ENCODE peak calls at places on chromosome 16, in seven cellular contexts. I, X, V, E, O, A and G are unnamed samples.

GRCh38 chr16:79758615-79759346 is 158.2 kb upstream of the MAF start:
- DNase-seq in A (no peak), X (no peak), E (no peak), I (no peak), V (no peak), O (peak), G (no peak)

GRCh38 chr16:69532761-69533459 is 32.9 kb upstream of the NFAT5 start:
- DNase-seq in V (no peak), A (no peak), X (no peak), O (no peak), I (no peak), E (no peak), G (no peak)

GRCh38 chr16:3857189-3858013 is 23.1 kb downstream of the CREBBP start:
- DNase-seq in O (peak), X (peak), V (no peak), E (no peak), I (no peak), A (no peak), G (no peak)

GRCh38 chr16:85573696-85574641 is 39.2 kb upstream of the GSE1 start:
- DNase-seq in X (peak), I (no peak), V (no peak), A (no peak), E (no peak), O (no peak), G (peak)

GRCh38 chr16:78770353-78771091 is 671.1 kb downstream of the WWOX start:
- DNase-seq in E (no peak), X (no peak), O (peak), V (no peak), A (no peak), I (peak), G (peak)

GRCh38 chr16:66717776-66718175 is 21.2 kb upstream of the CMTM4 start:
- DNase-seq in A (no peak), E (no peak), X (no peak), I (no peak), V (no peak), O (no peak), G (no peak)

GRCh38 chr16:66695474-66695934 is 1.0 kb downstream of the CMTM4 start:
- DNase-seq in X (no peak), O (no peak), V (no peak), A (no peak), E (no peak), I (no peak), G (no peak)

GRCh38 chr16:87334611-87335305 is 17.6 kb upstream of the C16orf95 start:
- DNase-seq in O (no peak), A (no peak), I (no peak), X (no peak), V (no peak), E (no peak), G (no peak)

GRCh38 chr16:27237229-27238015 is 31.1 kb downstream of the NSMCE1 start:
- DNase-seq in A (no peak), V (no peak), E (no peak), O (no peak), I (no peak), X (no peak), G (no peak)

GRCh38 chr16:8963010-8963824 is 489 bp downstream of the USP7 start:
- DNase-seq in I (no peak), O (no peak), X (no peak), E (no peak), V (no peak), A (no peak), G (no peak)

GRCh38 chr16:56488035-56488434 is 31.8 kb downstream of the BBS2 start:
- DNase-seq in A (no peak), E (no peak), I (no peak), X (no peak), O (no peak), V (no peak), G (no peak)

GRCh38 chr16:86898386-86898785 is 320.0 kb downstream of the FOXL1 start:
- DNase-seq in V (no peak), A (no peak), X (no peak), O (no peak), E (no peak), I (no peak), G (no peak)

GRCh38 chr16:52501746-52502145 is 45.2 kb downstream of the TOX3 start:
- DNase-seq in X (no peak), I (no peak), E (no peak), A (no peak), V (no peak), O (no peak), G (no peak)

GRCh38 chr16:65122724-65122973 is 786 bp upstream of the CDH11 start:
- DNase-seq in O (no peak), V (no peak), A (no peak), X (no peak), E (no peak), I (no peak), G (no peak)

GRCh38 chr16:72098936-72099335 is 5.3 kb downstream of the DHX38 start:
- DNase-seq in E (no peak), X (no peak), A (no peak), V (no peak), O (no peak), I (no peak), G (no peak)

GRCh38 chr16:90019543-90020259 is 445 bp upstream of the DBNDD1 start:
- DNase-seq in I (peak), E (no peak), A (no peak), X (peak), O (no peak), V (peak), G (no peak)

GRCh38 chr16:13300066-13300465 is 398.7 kb downstream of the SHISA9 start:
- DNase-seq in E (no peak), I (no peak), X (no peak), O (no peak), A (no peak), V (no peak), G (no peak)

GRCh38 chr16:67112591-67113399 is 3.1 kb downstream of the PHAF1 start:
- DNase-seq in E (no peak), A (no peak), V (peak), X (no peak), O (no peak), I (no peak), G (no peak)

GRCh38 chr16:84090212-84090611 is 26.5 kb downstream of the MBTPS1 start:
- DNase-seq in O (no peak), I (no peak), V (no peak), E (no peak), A (no peak), X (no peak), G (no peak)

GRCh38 chr16:21001262-21001661 is 100.7 kb downstream of the LYRM1 start:
- DNase-seq in O (no peak), A (peak), E (no peak), V (no peak), I (no peak), X (peak), G (no peak)
- TF ChIP-seq CTCF in O (peak), A (peak), E (peak), V (peak), I (peak), X (peak), G (no peak)

GRCh38 chr16:10918294-10919002 is 23.8 kb downstream of the DEXI start:
- DNase-seq in V (peak), O (peak), I (peak), A (peak), E (peak), X (peak), G (peak)
- TF ChIP-seq CTCF in V (peak), O (peak), I (peak), A (peak), E (peak), X (peak), G (peak)

GRCh38 chr16:22190169-22191088 is 15.6 kb upstream of the EEF2K start:
- DNase-seq in O (peak), A (peak), E (peak), I (peak), X (peak), V (peak), G (peak)

GRCh38 chr16:22189473-22190168 is 16.5 kb upstream of the EEF2K start:
- DNase-seq in O (no peak), V (no peak), A (no peak), I (no peak), X (peak), E (no peak), G (no peak)

GRCh38 chr16:22188267-22188594 is 17.8 kb upstream of the EEF2K start:
- DNase-seq in A (no peak), X (no peak), O (no peak), I (no peak), V (no peak), E (no peak), G (no peak)

GRCh38 chr16:22186517-22186916 is 19.6 kb upstream of the EEF2K start:
- DNase-seq in I (no peak), E (no peak), X (no peak), A (no peak), V (no peak), O (no peak), G (no peak)

GRCh38 chr16:22188595-22189442 is 17.3 kb upstream of the EEF2K start:
- DNase-seq in O (peak), E (peak), X (peak), I (peak), A (peak), V (peak), G (peak)
- TF ChIP-seq CTCF in O (peak), E (peak), X (peak), I (peak), A (peak), V (peak), G (peak)

GRCh38 chr16:48911700-48912099 is 301.7 kb upstream of the N4BP1 start:
- DNase-seq in X (peak), I (no peak), V (no peak), O (no peak), E (no peak), A (no peak), G (no peak)
- TF ChIP-seq CTCF in X (peak), I (peak), V (no peak), O (no peak), E (peak), A (no peak), G (no peak)

GRCh38 chr16:680625-680945 is 375 bp downstream of the STUB1 start:
- DNase-seq in I (no peak), V (no peak), O (no peak), E (no peak), X (no peak), A (no peak), G (no peak)

GRCh38 chr16:681746-682427 is 1.7 kb downstream of the STUB1 start:
- DNase-seq in X (no peak), E (no peak), I (no peak), V (no peak), A (no peak), O (no peak), G (no peak)

GRCh38 chr16:679808-680624 is at the start of gene STUB1:
- DNase-seq in V (peak), E (no peak), I (peak), O (peak), A (no peak), X (peak), G (peak)

GRCh38 chr16:682493-683395 is 1.4 kb downstream of the JMJD8 start:
- DNase-seq in A (no peak), O (no peak), V (no peak), I (no peak), E (no peak), X (no peak), G (no peak)

DNA sequence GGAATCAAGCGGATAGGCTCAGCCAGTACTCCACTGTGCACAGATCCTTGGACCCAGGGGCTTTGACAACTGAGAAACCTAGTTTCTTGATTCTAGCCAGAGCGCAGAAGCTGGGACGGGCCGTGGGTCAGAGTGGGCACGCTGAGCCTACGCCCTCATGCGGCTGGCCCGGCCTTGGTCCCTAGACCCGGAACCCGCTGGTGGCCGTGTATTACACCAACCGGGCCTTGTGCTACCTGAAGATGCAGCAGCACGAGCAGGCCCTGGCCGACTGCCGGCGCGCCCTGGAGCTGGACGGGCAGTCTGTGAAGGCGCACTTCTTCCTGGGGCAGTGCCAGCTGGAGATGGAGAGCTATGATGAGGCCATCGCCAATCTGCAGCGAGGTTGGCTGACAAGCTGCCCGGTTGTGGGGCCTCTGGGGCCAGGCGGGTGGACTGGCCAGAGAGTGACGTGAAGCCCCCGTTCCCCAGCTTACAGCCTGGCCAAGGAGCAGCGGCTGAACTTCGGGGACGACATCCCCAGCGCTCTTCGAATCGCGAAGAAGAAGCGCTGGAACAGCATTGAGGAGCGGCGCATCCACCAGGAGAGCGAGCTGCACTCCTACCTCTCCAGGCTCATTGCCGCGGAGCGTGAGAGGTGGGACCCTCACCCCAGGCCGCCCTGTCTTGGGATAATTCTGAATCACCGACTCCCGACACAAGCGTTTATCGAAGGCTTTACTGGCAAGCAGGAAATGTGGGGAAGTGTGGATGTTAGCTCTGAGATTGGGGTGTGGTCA is 946 bp downstream of the STUB1 start:
- DNase-seq in I (no peak), X (peak), O (no peak), V (no peak), E (no peak), A (no peak), G (no peak)
- TF ChIP-seq CTCF in I (no peak), X (peak), O (no peak), V (no peak), E (no peak), A (no peak), G (no peak)

GRCh38 chr16:50316848-50317630 is 50.7 kb downstream of the ADCY7 start:
- DNase-seq in E (no peak), A (no peak), I (no peak), V (no peak), O (no peak), X (no peak), G (no peak)
- TF ChIP-seq CTCF in E (no peak), A (no peak), I (no peak), V (no peak), O (no peak), X (no peak), G (no peak)